ENCODE peak calls at places on chromosomes 6 and 20, in five cellular contexts. Z is endothelial cell of umbilical vein; A is activated T-cell treated with anti-CD3 and anti-CD28 coated beads, Interleukin-2, amount 50 U/mL, for 72 hours; U is CD4-positive, CD25-positive, alpha-beta regulatory T cell; M is stimulated activated naive B cell treated with anti-CD40 and anti-IgM and Interleukin-4, amounts not matched to agents 10 μg/mL and 1 μg/mL and 100 μg/mL, for 72 hours. F is an unnamed sample.

GRCh38 chr6:27141472-27142015 is 106.0 kb upstream of the PRSS16 start:
- DNase-seq in Z (no peak), A (no peak), U (no peak), M (no peak), F (no peak)

GRCh38 chr6:30171677-30172471 is 8.5 kb downstream of the TRIM15 start:
- DNase-seq in Z (no peak), A (no peak), U (no peak), M (no peak), F (no peak)

GRCh38 chr6:161273356-161273751 is 507 bp downstream of the AGPAT4 start:
- DNase-seq in Z (peak), A (peak), U (peak), M (peak), F (peak)

GRCh38 chr6:88983532-88983931 is 20.1 kb upstream of the RNGTT start:
- DNase-seq in Z (peak), A (no peak), U (no peak), M (no peak), F (peak)

GRCh38 chr6:44606506-44606905 is 219.0 kb downstream of the CDC5L start:
- DNase-seq in Z (no peak), A (no peak), U (no peak), M (no peak), F (no peak)

GRCh38 chr6:34496103-34496685 is 30.3 kb downstream of the PACSIN1 start:
- DNase-seq in Z (no peak), A (no peak), U (no peak), M (no peak), F (no peak)

GRCh38 chr6:7496266-7496875 is 45.1 kb upstream of the DSP start:
- DNase-seq in Z (no peak), A (no peak), U (no peak), M (no peak), F (no peak)

GRCh38 chr6:117481926-117482239 is 591 bp upstream of the DCBLD1 start:
- DNase-seq in Z (no peak), A (no peak), U (no peak), M (no peak), F (no peak)

GRCh38 chr6:65501045-65501444 is 206.0 kb downstream of the EYS start:
- DNase-seq in Z (no peak), A (no peak), U (no peak), M (no peak), F (no peak)

GRCh38 chr6:8579372-8579771 is 144.0 kb upstream of the SLC35B3 start:
- DNase-seq in Z (no peak), A (no peak), U (no peak), M (no peak), F (no peak)

GRCh38 chr6:100986921-100987320 is 105.8 kb upstream of the ASCC3 start:
- DNase-seq in Z (no peak), A (no peak), U (no peak), M (no peak), F (no peak)

GRCh38 chr6:818191-818590 is 125.3 kb upstream of the EXOC2 start:
- DNase-seq in Z (no peak), A (no peak), U (no peak), M (no peak), F (no peak)

GRCh38 chr20:9507544-9508239 is 6.7 kb upstream of the LAMP5 start:
- DNase-seq in Z (no peak), A (no peak), U (no peak), M (no peak), F (no peak)

GRCh38 chr6:30556964-30557682 is at the start of gene PRR3:
- DNase-seq in Z (peak), A (peak), U (peak), M (peak), F (peak)

GRCh38 chr20:15849131-15849685 is 724.0 kb downstream of the KIF16B start:
- DNase-seq in Z (no peak), A (no peak), U (no peak), M (no peak), F (no peak)

GRCh38 chr6:111925296-111925695 is 52.0 kb upstream of the FYN start:
- DNase-seq in Z (peak), A (peak), U (no peak), M (no peak), F (peak)

GRCh38 chr20:51938557-51939324 is 136.4 kb upstream of the SALL4 start:
- DNase-seq in Z (no peak), A (no peak), U (no peak), M (no peak), F (peak)

GRCh38 chr6:11584264-11584663 is 46.7 kb downstream of the TMEM170B start:
- DNase-seq in Z (no peak), A (no peak), U (no peak), M (no peak), F (no peak)

GRCh38 chr6:118830691-118831090 is 63.3 kb upstream of the ASF1A start:
- DNase-seq in Z (no peak), A (no peak), U (no peak), M (no peak), F (no peak)

GRCh38 chr20:840858-841567 is 7.5 kb downstream of the FAM110A start:
- DNase-seq in Z (no peak), A (peak), U (peak), M (no peak), F (no peak)

GRCh38 chr6:161295784-161296183 is 21.9 kb upstream of the AGPAT4 start:
- DNase-seq in Z (no peak), A (no peak), U (no peak), M (no peak), F (no peak)

GRCh38 chr20:34773726-34774125 is 51.7 kb downstream of the NCOA6 start:
- DNase-seq in Z (no peak), A (no peak), U (no peak), M (no peak), F (peak)

GRCh38 chr6:97215157-97215769 is 67.8 kb downstream of the MMS22L start:
- DNase-seq in Z (peak), A (no peak), U (no peak), M (no peak), F (peak)

GRCh38 chr6:125728739-125729138 is 20.7 kb upstream of the HEY2 start:
- DNase-seq in Z (no peak), A (no peak), U (no peak), M (no peak), F (no peak)

GRCh38 chr6:127186889-127187288 is 68.4 kb downstream of the RSPO3 start:
- DNase-seq in Z (no peak), A (peak), U (no peak), M (peak), F (no peak)

GRCh38 chr6:138323821-138324220 is 53.9 kb upstream of the SMIM28 start:
- DNase-seq in Z (no peak), A (no peak), U (no peak), M (no peak), F (no peak)

F was measured in HCEC 1CT.